ENCODE peak calls at places on chromosomes 1 and 21, in five cellular contexts. I is NT2/D1; Y is CD8-positive, alpha-beta memory T cell; Z is fibroblast of lung; D is aorta. N is an unnamed sample. For H3K4me1, the result is how much of the 10 kb centered on the place peaks cover.

GRCh38 chr21:41713495-41714281 is 53.2 kb downstream of the RIPK4 start:
- DNase-seq in I (no peak), Y (no peak), Z (no peak), D (no peak), N (no peak)

GRCh38 chr1:240491156-240491555 is 120.8 kb downstream of the GREM2 start:
- DNase-seq in I (peak), Y (no peak), Z (peak), D (no peak), N (no peak)

GRCh38 chr1:15526021-15526489 is 593 bp upstream of the DNAJC16 start:
- DNase-seq in I (no peak), Y (no peak), Z (no peak), D (peak), N (no peak)

GRCh38 chr1:159009287-159009686 is 420 bp upstream of the IFI16 start:
- DNase-seq in I (no peak), Y (no peak), Z (no peak), D (no peak), N (no peak)

GRCh38 chr21:46287541-46287940 is 1.4 kb downstream of the YBEY start:
- DNase-seq in I (no peak), Y (no peak), Z (no peak), D (no peak), N (no peak)

GRCh38 chr21:45818904-45819285 is 162.7 kb upstream of the COL6A1 start:
- DNase-seq in I (no peak), Y (no peak), Z (peak), D (no peak), N (no peak)

GRCh38 chr1:228348708-228349467 is 57.7 kb downstream of the TRIM11 start:
- DNase-seq in I (no peak), Y (no peak), Z (no peak), D (peak), N (no peak)

GRCh38 chr1:212525479-212526110 is 83.0 kb upstream of the ATF3 start:
- DNase-seq in I (no peak), Y (no peak), Z (peak), D (no peak), N (no peak)

GRCh38 chr1:219312967-219313366 is 139.3 kb downstream of the LYPLAL1 start:
- DNase-seq in I (no peak), Y (no peak), Z (peak), D (no peak), N (no peak)

GRCh38 chr1:1721201-1721600 is 3.0 kb downstream of the CDK11A start:
- DNase-seq in I (no peak), Y (no peak), Z (no peak), D (peak), N (no peak)

GRCh38 chr1:21237386-21238088 is 52.7 kb downstream of the ECE1 start:
- DNase-seq in I (no peak), Y (no peak), Z (no peak), D (no peak), N (no peak)

GRCh38 chr21:45698493-45698947 is 55.0 kb downstream of the PCBP3 start:
- DNase-seq in I (no peak), Y (no peak), Z (peak), D (peak), N (no peak)

GRCh38 chr1:47533176-47534039 is 95.6 kb downstream of the FOXD2 start:
- DNase-seq in I (peak), Y (no peak), Z (peak), D (peak), N (no peak)

GRCh38 chr1:55211909-55212308 is 3.3 kb downstream of the USP24 start:
- DNase-seq in I (no peak), Y (no peak), Z (no peak), D (no peak), N (no peak)

GRCh38 chr1:178541829-178542553 is 29.1 kb downstream of the TEX35 start:
- DNase-seq in I (peak), Y (peak), Z (peak), D (peak), N (no peak)

GRCh38 chr1:112956503-112957132 is 622 bp upstream of the SLC16A1 start:
- DNase-seq in I (no peak), Y (peak), Z (no peak), D (no peak), N (peak)

GRCh38 chr1:153774780-153775431 is at the start of gene SLC27A3:
- DNase-seq in I (peak), Y (no peak), Z (peak), D (peak), N (no peak)

GRCh38 chr1:27832762-27833161 is 2.2 kb downstream of the PPP1R8 start:
- DNase-seq in I (no peak), Y (no peak), Z (peak), D (no peak), N (no peak)

GRCh38 chr1:37726191-37726590 is 33.9 kb downstream of the CDCA8 start:
- DNase-seq in I (no peak), Y (no peak), Z (no peak), D (no peak), N (no peak)

GRCh38 chr1:236685917-236686814 is at the start of gene ACTN2:
- DNase-seq in I (peak), Y (peak), Z (peak), D (peak), N (peak)

GRCh38 chr1:92277105-92277504 is 21.7 kb downstream of the GLMN start:
- DNase-seq in I (no peak), Y (no peak), Z (peak), D (no peak), N (no peak)

GRCh38 chr1:59409986-59410385 is 113.1 kb downstream of the FGGY start:
- DNase-seq in I (no peak), Y (no peak), Z (no peak), D (no peak), N (no peak)

GRCh38 chr1:183801649-183802048 is 3.3 kb upstream of the RGL1 start:
- DNase-seq in I (no peak), Y (no peak), Z (no peak), D (no peak), N (no peak)

GRCh38 chr1:192123212-192123611 is 35.0 kb upstream of the RGS18 start:
- DNase-seq in I (no peak), Y (no peak), Z (no peak), D (no peak), N (no peak)

GRCh38 chr1:192130175-192130574 is 28.1 kb upstream of the RGS18 start:
- DNase-seq in I (no peak), Y (no peak), Z (no peak), D (no peak), N (no peak)

GRCh38 chr1:192131914-192132313 is 26.3 kb upstream of the RGS18 start:
- DNase-seq in I (no peak), Y (no peak), Z (no peak), D (no peak), N (no peak)

GRCh38 chr1:192122668-192123067 is 35.6 kb upstream of the RGS18 start:
- DNase-seq in I (no peak), Y (no peak), Z (no peak), D (no peak), N (no peak)

DNA sequence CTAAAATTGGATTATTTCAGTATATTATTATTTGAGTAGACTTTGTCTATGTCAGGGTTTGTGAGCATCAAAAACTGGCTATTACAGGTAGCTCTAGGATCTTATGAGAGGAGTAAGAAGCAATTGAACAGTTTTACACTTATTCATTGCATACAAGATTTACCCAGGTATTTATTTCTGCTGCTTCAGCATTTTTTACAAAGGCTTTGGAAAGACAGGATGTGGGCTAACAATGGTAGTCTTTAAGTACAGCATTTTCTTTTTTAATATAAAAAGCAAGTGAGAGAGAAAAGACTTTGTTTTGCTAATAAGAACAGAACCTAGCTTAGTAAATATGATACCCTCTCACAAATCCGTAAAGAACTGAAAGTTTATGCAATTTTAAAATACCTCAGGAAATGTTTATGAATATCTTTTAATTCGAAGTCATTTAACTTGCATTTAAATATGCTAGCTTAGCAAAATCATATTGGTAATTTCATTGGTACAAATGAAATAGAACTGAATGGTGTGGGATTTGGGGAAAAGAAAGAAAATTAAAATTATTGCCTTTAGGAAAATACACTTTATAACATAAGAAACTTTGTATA is 32.1 kb upstream of the RGS18 start:
- DNase-seq in I (no peak), Y (no peak), Z (no peak), D (no peak), N (no peak)
- H3K4me3 ChIP-seq in I (no peak), Y (no peak), Z (no peak), D (no peak), N (no peak)

GRCh38 chr1:203696673-203697072 is 68.3 kb upstream of the LAX1 start:
- DNase-seq in I (no peak), Y (no peak), Z (no peak), D (no peak), N (no peak)

GRCh38 chr1:203695116-203695515 is 68.5 kb downstream of the ATP2B4 start:
- DNase-seq in I (no peak), Y (no peak), Z (no peak), D (peak), N (no peak)

GRCh38 chr1:203701606-203702005 is 63.4 kb upstream of the LAX1 start:
- DNase-seq in I (no peak), Y (no peak), Z (no peak), D (no peak), N (no peak)

GRCh38 chr1:203700901-203701300 is 64.1 kb upstream of the LAX1 start:
- DNase-seq in I (no peak), Y (no peak), Z (no peak), D (no peak), N (no peak)

GRCh38 chr1:203698144-203698543 is 66.8 kb upstream of the LAX1 start:
- DNase-seq in I (no peak), Y (no peak), Z (no peak), D (no peak), N (no peak)
- H3K4me1 ChIP-seq in I (under half), Y (under half), Z (under half), D (under half), N (under half)

DNA sequence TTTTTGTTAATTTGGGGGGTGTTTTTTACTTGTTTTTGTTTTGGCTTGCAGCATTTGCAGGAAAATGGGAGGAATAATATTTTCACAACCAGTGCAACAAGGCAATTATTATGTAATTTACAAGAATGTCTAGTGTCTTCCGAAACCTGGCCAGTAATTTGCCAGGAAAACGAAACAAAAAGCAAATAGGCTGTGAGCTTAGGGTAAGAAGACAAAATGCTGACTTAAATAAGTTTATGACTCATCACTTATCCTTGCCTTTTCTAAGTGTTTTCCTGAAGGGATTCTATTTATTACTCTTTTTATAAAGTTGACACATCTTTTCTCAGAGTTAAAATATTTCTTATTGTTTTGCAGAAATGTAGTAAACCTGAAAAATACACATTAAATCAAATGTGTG is 49.8 kb downstream of the KCNT2 start:
- DNase-seq in I (no peak), Y (no peak), Z (peak), D (no peak), N (no peak)
- H3K4me3 ChIP-seq in I (no peak), Y (no peak), Z (peak), D (no peak), N (no peak)

GRCh38 chr1:19465123-19465522 is 20.2 kb downstream of the CAPZB start:
- DNase-seq in I (no peak), Y (no peak), Z (peak), D (no peak), N (no peak)
- H3K4me1 ChIP-seq in I (under half), Y (half or more), Z (under half), D (under half), N (under half)

GRCh38 chr1:36382669-36383068 is 3.1 kb downstream of the STK40 start:
- DNase-seq in I (no peak), Y (no peak), Z (no peak), D (no peak), N (no peak)
- H3K4me3 ChIP-seq in I (no peak), Y (no peak), Z (no peak), D (no peak), N (no peak)

DNA sequence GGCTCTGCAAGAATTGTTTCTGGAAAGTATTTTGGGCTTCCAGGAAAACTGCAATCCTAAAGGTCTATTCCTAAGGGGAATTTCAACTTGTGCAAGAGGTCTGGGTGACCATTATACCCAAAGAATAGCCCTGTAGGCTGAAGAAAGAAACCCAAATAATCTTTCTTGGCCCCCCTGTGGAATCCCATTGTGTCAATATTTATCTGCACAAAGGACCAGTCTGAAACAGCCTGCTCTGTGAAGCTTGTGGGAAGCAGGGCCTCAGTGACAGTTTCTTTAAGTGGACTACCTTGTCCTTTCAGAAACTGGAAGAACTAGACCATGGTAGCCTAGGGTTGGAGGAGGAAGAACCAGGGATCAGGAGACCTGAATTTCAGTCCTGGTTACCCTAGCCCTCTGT is 58.4 kb upstream of the HSD17B7 start:
- DNase-seq in I (no peak), Y (no peak), Z (no peak), D (no peak), N (no peak)
- H3K4me1 ChIP-seq in I (under half), Y (under half), Z (under half), D (under half), N (under half)

GRCh38 chr1:205229399-205229861 is 1.7 kb downstream of the TMCC2 start:
- DNase-seq in I (peak), Y (peak), Z (peak), D (no peak), N (no peak)
- H3K4me3 ChIP-seq in I (peak), Y (peak), Z (no peak), D (no peak), N (no peak)

GRCh38 chr1:6151291-6151822 is 28.8 kb downstream of the CHD5 start:
- DNase-seq in I (no peak), Y (no peak), Z (no peak), D (no peak), N (no peak)

GRCh38 chr1:6157528-6158174 is 22.5 kb downstream of the CHD5 start:
- DNase-seq in I (no peak), Y (no peak), Z (peak), D (no peak), N (no peak)

GRCh38 chr1:6157132-6157527 is 23.0 kb downstream of the CHD5 start:
- DNase-seq in I (no peak), Y (no peak), Z (peak), D (no peak), N (no peak)

GRCh38 chr1:6152882-6153281 is 27.2 kb downstream of the CHD5 start:
- DNase-seq in I (no peak), Y (no peak), Z (no peak), D (no peak), N (no peak)

GRCh38 chr1:6154525-6155319 is 25.4 kb downstream of the CHD5 start:
- DNase-seq in I (no peak), Y (no peak), Z (no peak), D (no peak), N (no peak)
- H3K4me1 ChIP-seq in I (under half), Y (under half), Z (under half), D (under half), N (under half)

DNA sequence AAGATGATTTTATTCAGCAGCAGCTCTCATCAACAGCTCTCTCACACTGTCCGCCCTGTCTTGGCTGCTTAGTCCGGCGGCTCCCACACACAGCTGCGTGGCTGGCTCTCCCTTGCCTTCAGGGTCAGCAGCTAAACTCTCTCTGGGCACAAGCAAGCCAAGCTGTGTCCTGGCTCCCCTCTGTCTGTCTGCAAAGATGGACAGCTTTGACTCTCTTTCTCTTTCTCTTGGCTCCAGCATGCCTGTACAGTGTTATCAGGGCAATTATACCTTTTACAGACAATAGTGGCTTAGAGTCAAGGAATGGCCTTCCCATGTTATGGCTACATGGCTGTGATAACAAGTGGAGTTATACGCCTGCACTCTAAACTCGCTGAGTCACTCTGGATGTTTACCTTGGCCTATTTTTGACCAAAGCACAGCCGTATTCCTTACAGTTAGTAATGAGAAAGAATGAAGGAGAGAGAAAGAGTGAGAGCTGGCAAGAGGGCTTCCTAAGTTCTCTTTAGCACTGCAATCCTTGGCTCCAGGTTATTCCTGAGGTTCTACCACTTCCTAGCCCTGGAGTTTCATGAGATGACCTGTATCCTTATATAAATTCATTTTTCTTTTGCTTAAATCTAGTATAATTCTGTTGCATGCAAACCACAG is 59.9 kb upstream of the ZSWIM5 start:
- DNase-seq in I (no peak), Y (no peak), Z (peak), D (peak), N (no peak)
- H3K4me3 ChIP-seq in I (no peak), Y (no peak), Z (no peak), D (no peak), N (no peak)

N was measured in iPS DF 6.9.